ENCODE peak calls at places on chromosomes 7 and 10, in five cellular contexts. H is left ventricle myocardium inferior, P is GM23338, M is cardiac muscle cell, D is PC-3. A is an unnamed sample.
A peak's percentile ranks its signal among the peaks of the same experiment; 100 is the strongest.

GRCh38 chr7:5591547-5591899 is 167.9 kb upstream of the TNRC18 start:
- DNase-seq in H (no peak), P (peak; percentile 74), M (peak; percentile 92), D (peak; percentile 69), A (no peak)

GRCh38 chr7:42203336-42203735 is 33.7 kb downstream of the GLI3 start:
- DNase-seq in H (no peak), P (no peak), M (no peak), D (no peak), A (no peak)

GRCh38 chr7:43431020-43431595 is 151.8 kb upstream of the STK17A start:
- DNase-seq in H (no peak), P (peak; percentile 26), M (peak; percentile 15), D (no peak), A (no peak)

GRCh38 chr10:56318816-56319215 is 42.2 kb downstream of the ZWINT start:
- DNase-seq in H (no peak), P (no peak), M (no peak), D (peak; percentile 14), A (no peak)

GRCh38 chr10:72800000-72800740 is 93.4 kb upstream of the OIT3 start:
- DNase-seq in H (no peak), P (peak; percentile 33), M (peak; percentile 65), D (peak; percentile 54), A (no peak)

GRCh38 chr10:27819781-27820531 is 74.3 kb upstream of the MKX start:
- DNase-seq in H (peak; percentile 61), P (no peak), M (peak; percentile 50), D (peak; percentile 53), A (no peak)

GRCh38 chr10:51705774-51706173 is 6.4 kb upstream of the CSTF2T start:
- DNase-seq in H (no peak), P (no peak), M (no peak), D (no peak), A (no peak)

GRCh38 chr10:8778713-8779112 is 724.2 kb downstream of the GATA3 start:
- DNase-seq in H (no peak), P (peak; percentile 51), M (no peak), D (peak; percentile 8), A (no peak)

GRCh38 chr7:142898377-142899235 is 13.1 kb upstream of the TRPV6 start:
- DNase-seq in H (no peak), P (peak; percentile 15), M (no peak), D (peak; percentile 25), A (no peak)

GRCh38 chr7:152313217-152313616 is 122.6 kb downstream of the KMT2C start:
- DNase-seq in H (no peak), P (no peak), M (no peak), D (no peak), A (no peak)

GRCh38 chr7:2100278-2101205 is 132.2 kb downstream of the MAD1L1 start:
- DNase-seq in H (no peak), P (no peak), M (no peak), D (peak; percentile 7), A (no peak)

GRCh38 chr7:117157121-117157870 is 165.6 kb downstream of the WNT2 start:
- DNase-seq in H (peak; percentile 17), P (no peak), M (peak; percentile 96), D (peak; percentile 93), A (no peak)

GRCh38 chr10:91796332-91797076 is 1.7 kb upstream of the TNKS2 start:
- DNase-seq in H (peak; percentile 32), P (peak; percentile 72), M (peak; percentile 6), D (peak; percentile 12), A (peak; percentile 78)

GRCh38 chr10:122197823-122198222 is 73.3 kb upstream of the BTBD16 start:
- DNase-seq in H (no peak), P (no peak), M (no peak), D (no peak), A (no peak)

GRCh38 chr7:105596866-105597265 is 15.6 kb upstream of the EFCAB10 start:
- DNase-seq in H (no peak), P (peak; percentile 35), M (no peak), D (no peak), A (no peak)

GRCh38 chr10:33231621-33232350 is 102.7 kb downstream of the NRP1 start:
- DNase-seq in H (no peak), P (no peak), M (no peak), D (no peak), A (no peak)

GRCh38 chr7:92242972-92243371 is 2.7 kb downstream of the KRIT1 start:
- DNase-seq in H (no peak), P (no peak), M (no peak), D (no peak), A (no peak)

GRCh38 chr10:99403674-99404073 is 26.8 kb downstream of the GOT1 start:
- DNase-seq in H (no peak), P (no peak), M (peak; percentile 10), D (peak; percentile 50), A (no peak)

GRCh38 chr7:102892631-102893278 is 20.0 kb upstream of the LRRC17 start:
- DNase-seq in H (no peak), P (no peak), M (peak; percentile 77), D (no peak), A (no peak)

GRCh38 chr7:121073463-121074099 is 85.1 kb downstream of the CPED1 start:
- DNase-seq in H (no peak), P (no peak), M (peak; percentile 28), D (no peak), A (no peak)

GRCh38 chr10:64036306-64036930 is 515.2 kb downstream of the REEP3 start:
- DNase-seq in H (no peak), P (peak; percentile 5), M (peak; percentile 28), D (no peak), A (no peak)

GRCh38 chr10:34612446-34612845 is 202.7 kb downstream of the PARD3 start:
- DNase-seq in H (no peak), P (no peak), M (peak; percentile 47), D (peak; percentile 84), A (no peak)

GRCh38 chr7:53446170-53446569 is 410.7 kb downstream of the POM121L12 start:
- DNase-seq in H (no peak), P (no peak), M (no peak), D (no peak), A (no peak)

DNA sequence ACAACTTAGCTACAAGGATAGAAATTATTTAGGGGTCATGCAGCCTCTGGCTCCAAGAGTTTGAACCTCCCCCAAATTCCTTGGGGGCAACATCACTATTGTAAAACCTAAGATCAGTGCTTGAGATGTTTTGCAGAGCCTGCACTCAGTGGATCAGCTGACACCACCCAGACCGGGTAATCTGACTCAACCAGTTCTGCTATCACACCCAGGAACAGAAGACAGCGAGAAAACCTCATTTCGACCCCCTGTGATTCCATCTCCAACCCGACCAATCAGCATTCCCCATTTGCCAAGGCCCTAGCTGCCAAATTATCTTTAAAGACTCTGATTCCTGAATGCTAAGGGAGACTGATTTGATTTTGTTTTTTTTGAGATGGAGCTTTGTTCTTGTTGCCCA is 5.2 kb downstream of the TACR2 start:
- DNase-seq in H (no peak), P (no peak), M (no peak), D (no peak), A (no peak)
- H3K27ac ChIP-seq in H (peak overlapping the region; percentile 92), P (no peak overlapping the region), M (peak overlapping the region; percentile 66), D (no peak overlapping the region), A (no peak overlapping the region)

GRCh38 chr10:1102392-1102791 is 46.2 kb downstream of the WDR37 start:
- DNase-seq in H (no peak), P (no peak), M (no peak), D (no peak), A (no peak)
- H3K36me3 ChIP-seq in H (peaks cover 73% of the 10 kb centered on the region), P (no peaks in the 10 kb centered on the region), M (peaks cover 20% of the 10 kb centered on the region), D (no peaks in the 10 kb centered on the region), A (no peaks in the 10 kb centered on the region)

DNA sequence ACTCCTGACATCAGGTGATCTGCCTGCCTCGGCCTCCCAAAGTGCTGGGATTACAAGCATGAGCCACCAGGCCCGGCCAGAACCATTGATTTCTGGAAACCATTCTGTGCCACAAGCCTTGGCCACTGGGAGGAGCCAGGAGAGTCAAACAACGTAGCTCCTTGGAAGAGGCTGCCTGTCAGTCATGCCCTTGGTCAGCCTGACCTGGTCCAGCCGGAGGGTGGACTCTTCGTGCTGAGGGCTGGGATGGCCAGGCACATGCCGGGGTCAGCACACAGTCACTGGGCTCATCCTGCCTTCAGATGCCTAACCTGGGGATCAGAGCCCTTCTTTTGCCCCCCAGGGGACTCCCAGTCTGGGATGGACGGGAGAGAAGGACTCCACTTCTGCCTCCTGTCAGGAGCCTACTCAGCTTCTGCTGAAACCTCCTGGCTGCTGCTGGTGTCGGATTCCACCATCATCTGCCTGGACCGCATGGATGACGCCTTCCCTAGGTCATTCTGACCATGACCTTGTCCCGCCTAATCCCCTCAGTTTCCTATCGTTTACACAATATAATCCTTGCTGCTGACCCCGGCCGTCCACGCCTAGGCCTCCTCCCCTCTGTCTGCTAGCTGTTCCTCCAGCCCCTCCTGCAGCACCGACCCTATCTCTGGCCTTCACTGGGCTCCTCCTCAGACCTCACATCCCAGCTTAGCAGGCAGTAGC is 30.4 kb downstream of the TMEM270 start:
- DNase-seq in H (no peak), P (peak; percentile 44), M (no peak), D (no peak), A (no peak)
- TF ChIP-seq CTCF in H (no peak), P (peak; percentile 54), M (peak; percentile 8), D (peak; percentile 21), A (peak; percentile 50)

GRCh38 chr7:30896041-30896440 is 15.6 kb upstream of the AQP1 start:
- DNase-seq in H (no peak), P (no peak), M (peak; percentile 75), D (no peak), A (no peak)

GRCh38 chr7:30894009-30894408 is 17.6 kb upstream of the AQP1 start:
- DNase-seq in H (no peak), P (no peak), M (no peak), D (no peak), A (no peak)

GRCh38 chr7:30896783-30897617 is 14.7 kb upstream of the AQP1 start:
- DNase-seq in H (no peak), P (no peak), M (peak; percentile 55), D (no peak), A (no peak)

GRCh38 chr7:30894866-30895408 is 16.7 kb upstream of the AQP1 start:
- DNase-seq in H (no peak), P (peak; percentile 40), M (peak; percentile 25), D (peak; percentile 10), A (peak; percentile 49)

DNA sequence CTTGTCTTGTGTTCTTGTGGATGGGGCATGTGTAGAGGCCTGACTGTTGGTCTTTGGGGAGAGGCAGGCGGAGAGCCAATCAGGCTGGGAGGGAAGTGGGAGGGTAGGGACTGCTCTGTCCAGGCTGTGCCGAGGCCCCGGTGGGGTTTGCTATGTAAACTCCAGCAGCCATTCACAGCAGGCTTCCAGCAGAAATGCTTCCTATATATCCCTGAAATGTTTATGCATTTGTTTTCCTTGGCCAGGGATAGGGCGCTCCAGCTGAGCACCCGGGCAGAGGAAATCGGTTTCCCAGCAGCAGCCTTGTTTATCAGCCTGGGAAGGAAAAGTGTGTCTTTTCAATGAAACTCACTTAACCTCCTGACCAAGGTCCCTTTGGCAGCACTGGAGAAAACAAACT is 18.3 kb upstream of the AQP1 start:
- DNase-seq in H (peak; percentile 63), P (no peak), M (peak; percentile 87), D (no peak), A (no peak)
- H3K27ac ChIP-seq in H (peak overlapping the region; percentile 82), P (no peak overlapping the region), M (no peak overlapping the region), D (no peak overlapping the region), A (no peak overlapping the region)

GRCh38 chr7:139367438-139368155 is 7.9 kb downstream of the LUC7L2 start:
- DNase-seq in H (no peak), P (no peak), M (no peak), D (no peak), A (no peak)
- H3K36me3 ChIP-seq in H (peaks cover 13% of the 10 kb centered on the region), P (no peaks in the 10 kb centered on the region), M (peaks cover 13% of the 10 kb centered on the region), D (peaks cover 27% of the 10 kb centered on the region), A (peaks cover 49% of the 10 kb centered on the region)

A was measured in WERI-Rb-1.